ENCODE peak calls at places on chromosomes 12 and 14, in nine cellular contexts. U is GM10248, S is HCT116, G is GM12865, X is fibroblast of pulmonary artery, I is fibroblast of lung, C is MM.1S, K is fibroblast of the aortic adventitia, A is AG04450. N is an unnamed sample.
A peak's percentile ranks its signal among the peaks of the same experiment; 100 is the strongest.

GRCh38 chr12:110279976-110280783 is 867 bp upstream of the ATP2A2 start:
- DNase-seq in G (peak; percentile 58), U (peak; percentile 50), I (peak; percentile 52), K (peak; percentile 38), X (peak; percentile 34), C (peak; percentile 71), A (no peak), S (no peak), N (peak; percentile 49)

GRCh38 chr12:27973487-27973890 is 956 bp upstream of the PTHLH start:
- DNase-seq in U (no peak), C (no peak), A (no peak), G (no peak), K (peak; percentile 49), S (no peak), I (no peak), X (no peak), N (peak; percentile 38)

GRCh38 chr12:119208626-119209061 is 29.9 kb downstream of the HSPB8 start:
- DNase-seq in I (peak; percentile 5), A (no peak), C (no peak), U (no peak), K (peak; percentile 75), G (no peak), X (peak; percentile 71), S (no peak), N (peak; percentile 22)

GRCh38 chr12:129773170-129773493 is 130.7 kb downstream of the TMEM132D start:
- DNase-seq in U (no peak), K (no peak), I (no peak), C (no peak), S (no peak), X (no peak), A (no peak), G (no peak), N (peak; percentile 22)

GRCh38 chr12:47652491-47653234 is 53.2 kb downstream of the RPAP3 start:
- DNase-seq in X (no peak), I (no peak), S (no peak), K (no peak), G (no peak), C (no peak), A (no peak), U (no peak), N (no peak)

GRCh38 chr12:53191885-53192530 is 11.3 kb upstream of the CSAD start:
- DNase-seq in A (no peak), X (no peak), C (peak; percentile 23), K (no peak), G (no peak), S (no peak), U (no peak), I (no peak), N (no peak)

GRCh38 chr14:102646615-102647014 is 54.2 kb downstream of the RCOR1 start:
- DNase-seq in X (no peak), I (no peak), S (no peak), A (no peak), C (no peak), G (no peak), U (no peak), K (no peak), N (no peak)

GRCh38 chr14:101932668-101933067 is 31.7 kb upstream of the DYNC1H1 start:
- DNase-seq in G (no peak), A (no peak), X (no peak), S (no peak), U (no peak), K (no peak), I (no peak), C (no peak), N (no peak)

GRCh38 chr12:31880340-31880739 is 78.9 kb upstream of the RESF1 start:
- DNase-seq in C (no peak), I (peak; percentile 78), S (no peak), U (no peak), G (no peak), A (no peak), K (peak; percentile 46), X (peak; percentile 11), N (no peak)

GRCh38 chr12:7375145-7375543 is 68.8 kb downstream of the CD163L1 start:
- DNase-seq in A (no peak), G (no peak), U (no peak), C (no peak), X (no peak), K (no peak), I (no peak), S (no peak), N (peak; percentile 27)

GRCh38 chr14:49849213-49849847 is 3.3 kb downstream of the NEMF start:
- DNase-seq in A (no peak), U (no peak), I (no peak), C (no peak), S (no peak), X (no peak), G (no peak), K (no peak), N (peak; percentile 13)

GRCh38 chr12:47612953-47613352 is 92.9 kb downstream of the RPAP3 start:
- DNase-seq in K (no peak), X (no peak), S (no peak), A (no peak), I (no peak), C (no peak), G (no peak), U (no peak), N (no peak)

GRCh38 chr14:23352506-23353432 is at the start of gene SLC22A17:
- DNase-seq in S (peak; percentile 13), C (no peak), X (peak; percentile 87), I (peak; percentile 89), U (no peak), A (peak; percentile 81), G (no peak), K (peak; percentile 82), N (no peak)

GRCh38 chr12:122058750-122059149 is 19.8 kb upstream of the MLXIP start:
- DNase-seq in S (no peak), C (no peak), G (no peak), K (no peak), X (no peak), U (no peak), A (no peak), I (no peak), N (no peak)

GRCh38 chr14:98957211-98958047 is 314.6 kb downstream of the BCL11B start:
- DNase-seq in G (no peak), X (peak; percentile 65), K (peak; percentile 26), I (peak; percentile 94), C (no peak), A (no peak), S (no peak), U (no peak), N (peak; percentile 99)

DNA sequence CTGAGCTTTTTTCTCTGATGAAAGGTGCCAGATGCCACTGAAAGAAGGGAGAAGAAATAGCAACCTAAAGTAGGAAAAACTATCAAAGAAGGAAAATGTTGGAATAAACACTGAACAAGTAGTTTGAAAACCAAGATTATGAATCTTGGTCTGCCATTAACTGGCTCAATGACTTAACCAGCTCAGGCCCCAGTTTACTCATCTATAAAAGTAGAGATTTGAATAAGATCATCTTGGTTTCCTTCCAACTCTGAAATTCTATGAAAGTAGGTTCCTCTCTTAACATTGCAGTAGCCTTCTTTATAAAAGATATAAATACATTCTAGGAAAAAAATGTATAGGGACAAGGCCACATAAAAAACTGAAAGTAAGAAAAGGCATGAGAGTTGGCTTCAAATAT is 16.1 kb upstream of the CCND2 start:
- DNase-seq in K (no peak), U (no peak), C (no peak), I (no peak), S (no peak), G (no peak), X (no peak), A (no peak), N (no peak)
- TF ChIP-seq CTCF in K (no peak), U (no peak), C (no peak), I (no peak), S (no peak), G (no peak), X (no peak), A (no peak), N (no peak)

GRCh38 chr12:104985206-104985605 is 910 bp upstream of the NOPCHAP1 start:
- DNase-seq in A (no peak), X (no peak), I (no peak), S (no peak), K (no peak), C (peak; percentile 35), U (no peak), G (peak; percentile 44), N (no peak)
- TF ChIP-seq CTCF in A (no peak), X (no peak), I (no peak), S (peak; percentile 23), K (no peak), C (peak; percentile 43), U (no peak), G (peak; percentile 19), N (no peak)

GRCh38 chr14:26008290-26008689 is 589.5 kb downstream of the NOVA1 start:
- DNase-seq in I (no peak), U (no peak), A (no peak), S (no peak), C (no peak), G (no peak), X (peak; percentile 36), K (peak; percentile 47), N (no peak)
- TF ChIP-seq CTCF in I (peak; percentile 16), U (no peak), A (no peak), S (no peak), C (no peak), G (no peak), X (peak; percentile 40), K (peak; percentile 40), N (no peak)

DNA sequence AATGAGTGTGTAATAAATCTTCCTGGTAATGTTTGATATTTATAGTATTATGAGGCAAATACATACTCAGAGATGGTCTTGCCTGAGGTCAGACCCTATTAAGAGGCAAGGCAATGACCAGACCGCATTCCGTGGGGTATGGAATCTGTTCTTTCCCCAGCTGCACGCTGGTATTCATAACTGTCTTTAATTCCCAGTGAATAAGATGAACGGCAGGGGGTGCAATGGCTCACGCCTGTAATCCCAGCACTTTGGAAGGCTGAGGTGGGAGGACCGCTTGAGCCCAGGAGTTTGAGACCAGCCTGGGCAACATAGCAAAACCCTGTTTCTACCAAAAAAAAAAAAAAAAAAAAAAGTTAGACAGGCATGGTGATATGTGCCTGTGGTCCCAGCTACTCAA is 44.6 kb downstream of the ERO1A start:
- DNase-seq in S (no peak), G (no peak), I (no peak), X (no peak), U (no peak), A (no peak), K (peak; percentile 3), C (no peak), N (no peak)
- TF ChIP-seq CTCF in S (no peak), G (no peak), I (no peak), X (no peak), U (no peak), A (no peak), K (no peak), C (no peak), N (no peak)

DNA sequence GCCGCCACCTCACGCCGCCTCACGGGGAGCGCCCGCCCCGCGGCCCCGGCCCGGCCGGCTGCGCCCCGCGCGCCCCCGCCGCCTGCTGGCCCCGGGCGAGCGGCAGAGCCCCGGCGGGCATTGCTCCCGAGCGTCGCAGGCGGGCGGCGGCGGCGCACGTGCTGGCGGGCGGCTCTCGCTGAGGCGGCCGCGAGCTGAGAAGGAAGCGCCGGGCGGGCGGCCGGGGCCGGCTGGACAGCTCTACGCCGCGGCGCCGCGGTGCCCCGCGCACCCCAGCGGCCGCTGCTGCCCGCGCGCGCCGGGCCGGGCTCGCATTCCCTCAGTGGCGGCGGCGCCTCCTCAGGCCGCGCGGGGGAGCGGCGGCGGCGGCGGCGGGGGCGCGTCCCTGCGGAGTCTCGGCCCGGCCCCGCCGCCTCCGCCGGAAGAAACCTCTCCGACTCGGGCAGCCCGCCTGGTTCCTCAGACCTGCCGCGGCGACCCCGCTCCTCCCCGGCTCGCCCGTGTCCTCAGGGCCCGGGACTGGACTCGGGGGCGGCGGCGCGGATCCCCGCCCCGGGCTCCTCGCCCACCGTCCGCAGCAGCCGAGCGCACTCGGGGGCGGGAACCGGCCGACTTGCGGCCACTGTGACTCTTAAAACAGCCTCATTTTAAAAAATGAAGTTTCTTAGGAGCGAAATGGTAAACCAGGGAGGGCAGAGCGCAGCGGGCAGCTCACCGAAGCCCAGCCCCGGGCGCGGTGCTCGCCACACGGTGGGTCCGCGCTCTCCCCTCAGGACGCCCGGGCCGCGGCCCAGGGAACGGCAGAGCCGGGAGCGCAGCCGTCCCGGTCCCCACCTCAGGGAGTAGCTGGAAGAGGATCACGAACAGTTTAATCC is at the start of gene PITPNM2:
- DNase-seq in K (peak; percentile 38), I (peak; percentile 59), X (peak; percentile 55), A (no peak), G (peak; percentile 71), U (peak; percentile 76), C (peak; percentile 52), S (no peak), N (peak; percentile 56)
- TF ChIP-seq CTCF in K (peak; percentile 7), I (no peak), X (no peak), A (no peak), G (peak; percentile 22), U (peak; percentile 50), C (no peak), S (no peak), N (no peak)

N was measured in MCF 10A.